ENCODE peak calls at places on chromosomes 7 and 10, in five cellular contexts. K, B, S, O and P are unnamed samples.
A peak's percentile ranks its signal among the peaks of the same experiment; 100 is the strongest.

GRCh38 chr7:100705341-100705752 is 574 bp upstream of the POP7 start:
- DNase-seq in S (peak; percentile 86), K (peak; percentile 71), B (peak; percentile 91), O (peak; percentile 76), P (peak; percentile 90)

GRCh38 chr7:95687759-95688343 is 84.5 kb upstream of the DYNC1I1 start:
- DNase-seq in O (no peak), K (peak; percentile 71), B (no peak), S (no peak), P (no peak)

GRCh38 chr10:104824378-104825006 is 183.4 kb downstream of the SORCS3 start:
- DNase-seq in K (peak; percentile 21), S (peak; percentile 53), O (peak; percentile 26), B (no peak), P (no peak)

GRCh38 chr10:97321807-97322195 is 2.7 kb downstream of the FRAT1 start:
- DNase-seq in S (no peak), B (no peak), K (no peak), O (no peak), P (no peak)

GRCh38 chr10:35795131-35795819 is 153.2 kb upstream of the FZD8 start:
- DNase-seq in S (no peak), K (no peak), B (no peak), O (no peak), P (no peak)

GRCh38 chr7:103710247-103710646 is 264.2 kb upstream of the SLC26A5 start:
- DNase-seq in K (no peak), O (no peak), B (no peak), S (no peak), P (no peak)

GRCh38 chr10:89310092-89310886 is 8.4 kb downstream of the IFIT2 start:
- DNase-seq in K (no peak), B (no peak), O (no peak), S (no peak), P (no peak)

GRCh38 chr10:73850863-73851461 is 23.4 kb downstream of the CAMK2G start:
- DNase-seq in B (peak; percentile 86), K (no peak), S (no peak), O (no peak), P (no peak)

GRCh38 chr7:74356589-74357315 is 67.5 kb downstream of the CLIP2 start:
- DNase-seq in B (no peak), K (no peak), O (no peak), S (no peak), P (no peak)

GRCh38 chr10:116113721-116114501 is 159.1 kb downstream of the GFRA1 start:
- DNase-seq in S (no peak), K (peak; percentile 10), B (no peak), O (no peak), P (no peak)

GRCh38 chr7:74097937-74098614 is 14.5 kb downstream of the LIMK1 start:
- DNase-seq in B (no peak), S (no peak), K (peak; percentile 30), O (peak; percentile 31), P (no peak)

GRCh38 chr10:79047875-79048638 is 20.7 kb upstream of the ZMIZ1 start:
- DNase-seq in S (peak; percentile 53), K (no peak), O (no peak), B (peak; percentile 68), P (peak; percentile 79)

GRCh38 chr7:964401-965231 is 10.1 kb upstream of the ADAP1 start:
- DNase-seq in O (no peak), B (peak; percentile 57), S (peak; percentile 58), K (peak; percentile 45), P (peak; percentile 78)

GRCh38 chr10:4607681-4608080 is 218.3 kb upstream of the AKR1E2 start:
- DNase-seq in K (no peak), S (peak; percentile 54), B (no peak), O (no peak), P (no peak)

GRCh38 chr10:93554760-93555432 is 11.6 kb upstream of the FFAR4 start:
- DNase-seq in B (peak; percentile 86), O (peak; percentile 77), S (peak; percentile 80), K (peak; percentile 82), P (no peak)

DNA sequence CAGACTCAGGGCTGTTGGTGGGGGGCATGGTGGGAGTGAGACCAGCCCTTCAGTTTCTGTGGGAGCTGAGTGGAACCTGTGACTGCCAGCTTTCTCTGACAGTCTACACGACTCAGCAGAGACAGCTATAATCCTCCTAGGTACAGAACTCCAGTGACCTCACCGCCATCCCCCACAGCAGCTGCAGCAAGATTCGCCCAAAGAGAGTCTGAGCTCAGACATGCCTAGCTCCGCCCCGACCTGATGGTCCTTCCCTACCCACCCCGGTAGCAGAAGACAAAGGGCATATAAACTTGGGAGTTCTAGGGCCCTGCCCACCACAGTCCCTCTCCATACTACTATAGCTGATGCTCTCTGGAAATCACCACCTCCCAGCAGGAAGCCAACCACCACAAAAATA is 500.1 kb downstream of the ETV1 start:
- DNase-seq in S (no peak), O (no peak), K (no peak), B (no peak), P (peak; percentile 29)
- H3K9me3 ChIP-seq in S (no peaks in the 10 kb centered on the region), O (peaks cover 8% of the 10 kb centered on the region), K (no peaks in the 10 kb centered on the region), B (peaks cover 4% of the 10 kb centered on the region), P (no peaks in the 10 kb centered on the region)

GRCh38 chr10:121639416-121639815 is 41.2 kb upstream of the FGFR2 start:
- DNase-seq in S (no peak), O (no peak), K (no peak), B (no peak), P (no peak)
- H3K9me3 ChIP-seq in S (no peaks in the 10 kb centered on the region), O (peaks cover 30% of the 10 kb centered on the region), K (peaks cover 16% of the 10 kb centered on the region), B (no peaks in the 10 kb centered on the region), P (no peaks in the 10 kb centered on the region)

GRCh38 chr7:64183126-64183742 is 23.8 kb upstream of the ZNF735 start:
- DNase-seq in K (no peak), B (no peak), O (no peak), S (no peak), P (no peak)

GRCh38 chr7:64181586-64181985 is 25.4 kb upstream of the ZNF735 start:
- DNase-seq in K (no peak), O (no peak), S (no peak), B (no peak), P (no peak)

GRCh38 chr7:64184376-64184775 is 22.6 kb upstream of the ZNF735 start:
- DNase-seq in K (no peak), S (no peak), O (no peak), B (no peak), P (no peak)

GRCh38 chr7:64182036-64182790 is 24.8 kb upstream of the ZNF735 start:
- DNase-seq in O (no peak), K (no peak), B (no peak), S (no peak), P (peak; percentile 73)

DNA sequence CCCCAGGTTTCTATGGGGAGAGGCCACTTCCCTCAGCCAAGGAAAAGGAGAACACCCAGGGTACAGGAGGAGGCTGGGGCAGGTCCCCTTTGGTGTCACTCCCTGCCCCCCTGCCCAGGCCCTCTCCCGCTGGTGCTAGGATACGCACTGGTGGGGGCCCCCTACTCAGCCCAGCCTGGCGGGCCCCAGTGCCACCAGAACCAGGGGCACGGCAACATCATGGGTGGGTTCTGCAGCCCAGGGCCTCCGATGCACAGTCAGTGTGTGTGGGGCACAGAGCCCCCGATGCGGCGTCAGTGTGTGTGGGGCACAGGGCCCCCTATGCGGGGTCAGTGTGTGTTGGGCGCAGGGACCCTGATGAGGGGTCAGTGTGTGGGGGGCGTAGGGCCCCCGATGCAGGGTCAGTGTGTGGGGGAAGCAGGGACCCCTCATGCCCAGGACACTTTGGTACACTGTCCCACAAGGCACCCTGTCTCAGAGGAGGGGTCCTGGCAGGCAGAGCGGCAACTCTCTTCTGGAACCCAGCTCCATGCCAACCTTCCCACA is 23.1 kb upstream of the ZNF735 start:
- DNase-seq in K (no peak), B (no peak), S (no peak), O (no peak), P (no peak)
- H3K9me3 ChIP-seq in K (peaks cover 8% of the 10 kb centered on the region), B (no peaks in the 10 kb centered on the region), S (no peaks in the 10 kb centered on the region), O (peaks cover 46% of the 10 kb centered on the region), P (peaks cover 2% of the 10 kb centered on the region)

DNA sequence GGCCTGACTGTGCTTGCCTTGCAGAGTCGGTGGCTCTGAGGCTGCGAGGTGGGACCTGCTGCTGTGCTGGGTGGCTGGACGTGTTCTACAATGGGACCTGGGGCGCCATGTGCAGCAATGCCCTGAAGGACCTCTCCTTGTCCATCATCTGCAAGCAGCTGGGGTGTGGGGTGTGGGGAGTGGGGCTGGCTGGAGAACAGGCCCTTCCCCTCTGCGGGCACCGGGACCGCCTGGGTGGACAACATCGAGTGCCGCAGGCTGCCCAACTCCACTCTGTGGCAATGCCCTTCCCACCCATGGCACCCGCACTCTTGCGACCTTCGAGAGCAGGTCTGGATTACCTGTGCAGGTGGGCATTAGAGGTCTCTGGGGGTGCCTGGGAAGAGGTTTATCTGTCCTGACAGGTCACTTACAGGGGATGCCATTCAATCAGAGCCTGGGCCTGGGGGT is 10.9 kb downstream of the SCART1 start:
- DNase-seq in K (no peak), O (no peak), B (no peak), S (peak; percentile 42), P (peak; percentile 57)
- H3K9me3 ChIP-seq in K (no peaks in the 10 kb centered on the region), O (no peaks in the 10 kb centered on the region), B (no peaks in the 10 kb centered on the region), S (no peaks in the 10 kb centered on the region), P (no peaks in the 10 kb centered on the region)

DNA sequence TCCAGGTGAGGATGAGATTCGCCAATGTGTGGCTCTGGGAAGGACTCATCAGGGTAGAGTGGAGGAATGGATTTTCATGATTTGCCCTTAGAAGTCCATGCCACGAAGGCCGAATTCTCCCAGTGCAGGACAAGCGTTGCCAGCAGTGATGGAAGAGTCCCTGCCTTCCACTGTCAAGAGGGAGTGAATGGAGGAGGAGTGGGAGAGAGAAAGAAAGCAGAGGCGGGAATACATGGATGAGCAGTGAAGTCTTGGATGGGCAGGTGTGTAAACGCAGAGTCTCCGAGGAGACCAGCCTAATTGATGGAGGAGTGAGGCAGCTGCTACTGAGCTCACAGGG is 419.2 kb downstream of the GLRX3 start:
- DNase-seq in O (no peak), S (no peak), B (no peak), K (no peak), P (no peak)
- H3K9me3 ChIP-seq in O (no peaks in the 10 kb centered on the region), S (no peaks in the 10 kb centered on the region), B (no peaks in the 10 kb centered on the region), K (no peaks in the 10 kb centered on the region), P (no peaks in the 10 kb centered on the region)

DNA sequence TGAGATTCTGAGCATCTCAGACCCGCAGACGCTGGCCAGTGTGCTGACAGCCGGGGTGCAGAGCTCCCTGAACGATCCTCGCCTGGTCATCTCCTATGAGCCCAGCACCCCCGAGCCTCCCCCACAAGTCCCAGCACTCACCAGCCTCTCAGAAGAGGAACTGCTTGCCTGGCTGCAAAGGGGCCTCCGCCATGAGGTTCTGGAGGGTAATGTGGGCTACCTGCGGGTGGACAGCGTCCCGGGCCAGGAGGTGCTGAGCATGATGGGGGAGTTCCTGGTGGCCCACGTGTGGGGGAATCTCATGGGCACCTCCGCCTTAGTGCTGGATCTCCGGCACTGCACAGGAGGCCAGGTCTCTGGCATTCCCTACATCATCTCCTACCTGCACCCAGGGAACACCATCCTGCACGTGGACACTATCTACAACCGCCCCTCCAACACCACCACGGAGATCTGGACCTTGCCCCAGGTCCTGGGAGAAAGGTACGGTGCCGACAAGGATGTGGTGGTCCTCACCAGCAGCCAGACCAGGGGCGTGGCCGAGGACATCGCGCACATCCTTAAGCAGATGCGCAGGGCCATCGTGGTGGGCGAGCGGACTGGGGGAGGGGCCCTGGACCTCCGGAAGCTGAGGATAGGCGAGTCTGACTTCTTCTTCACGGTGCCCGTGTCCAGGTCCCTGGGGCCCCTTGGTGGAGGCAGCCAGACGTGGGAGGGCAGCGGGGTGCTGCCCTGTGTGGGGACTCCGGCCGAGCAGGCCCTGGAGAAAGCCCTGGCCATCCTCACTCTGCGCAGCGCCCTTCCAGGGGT is 703 bp downstream of the RBP3 start:
- DNase-seq in K (no peak), S (no peak), B (no peak), O (no peak), P (peak; percentile 67)
- H3K9me3 ChIP-seq in K (no peaks in the 10 kb centered on the region), S (no peaks in the 10 kb centered on the region), B (no peaks in the 10 kb centered on the region), O (no peaks in the 10 kb centered on the region), P (no peaks in the 10 kb centered on the region)